ENCODE peak calls at places on chromosomes 13 and 19, in seven cellular contexts. M, J, X, P, F, T and C are unnamed samples.

GRCh38 chr19:19610376-19611240 is 7.9 kb downstream of the PBX4 start:
- DNase-seq in M (no peak), J (no peak), X (no peak), P (peak; percentile 18), F (no peak), T (no peak), C (no peak)

GRCh38 chr19:17300992-17301585 is 2.1 kb downstream of the ABHD8 start:
- DNase-seq in M (no peak), J (no peak), X (no peak), P (no peak), F (no peak), T (no peak), C (no peak)

GRCh38 chr13:44396963-44397580 is 23.4 kb downstream of the SERP2 start:
- DNase-seq in M (no peak), J (no peak), X (peak; percentile 77), P (peak; percentile 26), F (no peak), T (no peak), C (peak; percentile 36)

GRCh38 chr19:28534740-28535351 is 678.1 kb downstream of the UQCRFS1 start:
- DNase-seq in M (no peak), J (no peak), X (no peak), P (no peak), F (no peak), T (no peak), C (no peak)

GRCh38 chr13:30441304-30441703 is 19.0 kb downstream of the UBE2L5 start:
- DNase-seq in M (no peak), J (no peak), X (no peak), P (peak; percentile 19), F (no peak), T (no peak), C (no peak)

GRCh38 chr19:41296323-41296935 is 13.5 kb upstream of the CCDC97 start:
- DNase-seq in M (no peak), J (no peak), X (no peak), P (no peak), F (no peak), T (no peak), C (no peak)

GRCh38 chr13:88051746-88052482 is 380.7 kb downstream of the SLITRK5 start:
- DNase-seq in M (no peak), J (no peak), X (no peak), P (no peak), F (no peak), T (no peak), C (no peak)

GRCh38 chr19:38869836-38870607 is 8.1 kb downstream of the RINL start:
- DNase-seq in M (peak; percentile 93), J (no peak), X (peak; percentile 91), P (peak; percentile 45), F (no peak), T (no peak), C (no peak)

GRCh38 chr19:56751078-56751489 is 79.5 kb upstream of the ZNF835 start:
- DNase-seq in M (no peak), J (peak; percentile 56), X (peak; percentile 27), P (no peak), F (no peak), T (no peak), C (no peak)

GRCh38 chr19:6811906-6812305 is 39.4 kb downstream of the VAV1 start:
- DNase-seq in M (peak; percentile 56), J (peak; percentile 31), X (peak; percentile 73), P (peak; percentile 39), F (no peak), T (peak; percentile 12), C (peak; percentile 79)

GRCh38 chr13:48783181-48783630 is 129.5 kb downstream of the CYSLTR2 start:
- DNase-seq in M (peak; percentile 10), J (peak; percentile 63), X (no peak), P (peak; percentile 100), F (no peak), T (no peak), C (peak; percentile 6)

GRCh38 chr19:51706296-51706695 is 13.2 kb downstream of the SPACA6 start:
- DNase-seq in M (no peak), J (no peak), X (no peak), P (no peak), F (no peak), T (no peak), C (no peak)

GRCh38 chr13:46478641-46479040 is 74.3 kb upstream of the LRCH1 start:
- DNase-seq in M (no peak), J (no peak), X (no peak), P (no peak), F (no peak), T (no peak), C (no peak)

GRCh38 chr13:74839656-74840055 is 642.3 kb downstream of the TBC1D4 start:
- DNase-seq in M (no peak), J (no peak), X (no peak), P (peak; percentile 13), F (no peak), T (no peak), C (no peak)

GRCh38 chr19:294341-294818 is 3.2 kb upstream of the PLPP2 start:
- DNase-seq in M (no peak), J (no peak), X (peak; percentile 47), P (peak; percentile 8), F (no peak), T (no peak), C (no peak)

GRCh38 chr13:113978741-113979481 is 5.0 kb upstream of the C13orf46 start:
- DNase-seq in M (no peak), J (no peak), X (no peak), P (no peak), F (no peak), T (no peak), C (no peak)

GRCh38 chr13:36212789-36213188 is 1.6 kb downstream of the SOHLH2 start:
- DNase-seq in M (no peak), J (no peak), X (no peak), P (no peak), F (no peak), T (no peak), C (peak; percentile 33)

DNA sequence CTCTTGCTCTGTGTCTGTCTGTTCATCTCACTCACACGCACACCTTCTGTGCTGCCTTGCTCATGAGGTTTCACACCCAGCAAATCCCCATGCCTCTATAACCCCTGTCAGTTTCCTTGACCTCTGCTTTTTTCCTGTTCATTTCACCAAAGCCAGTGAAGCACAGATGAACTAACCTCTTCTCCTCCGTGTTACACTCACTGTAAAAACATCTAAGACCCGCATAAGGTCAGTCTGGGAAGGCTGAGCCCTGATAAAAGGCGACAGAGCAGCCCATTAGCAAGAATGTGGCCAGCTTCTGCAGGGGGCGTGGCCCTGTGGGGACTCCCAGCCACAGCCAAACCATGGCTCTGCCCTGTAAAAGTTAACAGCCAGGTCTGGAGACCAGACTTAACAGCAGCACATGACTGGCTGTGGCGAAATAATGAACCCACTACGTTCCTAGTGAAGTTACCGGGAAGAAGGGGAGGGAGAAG is 42.8 kb upstream of the NPAS1 start:
- DNase-seq in M (no peak), J (no peak), X (peak; percentile 57), P (peak; percentile 55), F (no peak), T (no peak), C (peak; percentile 71)
- TF ChIP-seq RFX5 in M (no peak), J (no peak), X (no peak), P (no peak), F (no peak), T (no peak), C (no peak)

DNA sequence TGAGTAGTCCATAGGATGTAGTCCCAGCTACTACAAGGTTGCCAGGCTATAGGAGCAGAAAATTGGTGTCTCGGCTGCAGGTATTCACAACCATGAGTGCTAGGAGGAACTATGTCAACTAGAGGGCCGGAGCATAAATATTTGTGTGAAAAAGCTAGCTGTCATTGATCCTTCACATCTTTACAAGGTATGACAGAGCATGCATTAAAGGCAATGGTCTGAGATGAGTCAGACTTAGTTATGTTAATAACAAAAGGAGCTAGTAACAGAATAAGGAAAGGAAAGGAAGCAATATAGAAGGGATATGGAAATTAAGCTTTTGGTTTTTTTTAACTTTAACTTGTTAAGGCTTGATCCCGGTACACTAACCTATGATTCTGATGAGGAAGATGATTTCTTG is 40.9 kb upstream of the PSG9 start:
- DNase-seq in M (no peak), J (no peak), X (no peak), P (no peak), F (no peak), T (no peak), C (no peak)
- TF ChIP-seq RFX5 in M (no peak), J (no peak), X (no peak), P (no peak), F (no peak), T (no peak), C (no peak)

GRCh38 chr13:59880468-59880867 is 283.3 kb downstream of the DIAPH3 start:
- DNase-seq in M (no peak), J (no peak), X (no peak), P (peak; percentile 28), F (no peak), T (no peak), C (no peak)
- TF ChIP-seq RFX5 in M (no peak), J (no peak), X (no peak), P (no peak), F (no peak), T (no peak), C (no peak)

GRCh38 chr13:29428310-29428991 is 167.0 kb downstream of the SLC7A1 start:
- DNase-seq in M (no peak), J (no peak), X (peak; percentile 68), P (no peak), F (peak; percentile 25), T (no peak), C (no peak)
- TF ChIP-seq RFX5 in M (no peak), J (no peak), X (no peak), P (no peak), F (no peak), T (no peak), C (no peak)